ENCODE peak calls at places on chromosomes 3 and 15, in four cellular contexts. Y is AG04450; Z is substantia nigra; T is CD8-positive, alpha-beta memory T cell. L is an unnamed sample.

GRCh38 chr3:35777065-35777464 is 137.7 kb downstream of the ARPP21 start:
- DNase-seq in Z (no peak), Y (no peak), T (no peak), L (no peak)

GRCh38 chr3:30629736-30630135 is 23.3 kb downstream of the TGFBR2 start:
- DNase-seq in Y (no peak), Z (no peak), T (no peak), L (no peak)

GRCh38 chr3:69282191-69282590 is 103.7 kb downstream of the FRMD4B start:
- DNase-seq in Y (no peak), Z (no peak), T (peak), L (no peak)

GRCh38 chr3:194395201-194395600 is 3.9 kb downstream of the GP5 start:
- DNase-seq in Z (no peak), T (no peak), Y (no peak), L (no peak)

GRCh38 chr15:91694131-91694828 is 159.2 kb upstream of the SLCO3A1 start:
- DNase-seq in Y (no peak), T (no peak), Z (no peak), L (peak)

GRCh38 chr15:60838206-60838605 is 359.3 kb upstream of the ICE2 start:
- DNase-seq in Y (no peak), T (no peak), Z (no peak), L (no peak)

GRCh38 chr15:68885070-68885469 is 45.3 kb upstream of the SPESP1 start:
- DNase-seq in T (no peak), Z (no peak), Y (no peak), L (no peak)

GRCh38 chr3:109336272-109336957 is 931 bp downstream of the DPPA4 start:
- DNase-seq in Y (no peak), Z (no peak), T (no peak), L (no peak)

GRCh38 chr3:50150863-50151686 is 4.0 kb upstream of the SEMA3F start:
- DNase-seq in T (no peak), Z (no peak), Y (no peak), L (no peak)

GRCh38 chr3:59482001-59482400 is 432.2 kb upstream of the CFAP20DC start:
- DNase-seq in Y (no peak), T (no peak), Z (no peak), L (no peak)

GRCh38 chr3:196518999-196519737 is 4.0 kb upstream of the SMCO1 start:
- DNase-seq in T (peak), Z (no peak), Y (no peak), L (no peak)

GRCh38 chr15:33534642-33535041 is 223.9 kb downstream of the RYR3 start:
- DNase-seq in Z (no peak), Y (no peak), T (no peak), L (no peak)

GRCh38 chr3:196609815-196610515 is 29.5 kb upstream of the NRROS start:
- DNase-seq in Y (no peak), T (no peak), Z (no peak), L (no peak)

GRCh38 chr15:66233487-66234415 is 19.8 kb downstream of the MEGF11 start:
- DNase-seq in Z (no peak), T (no peak), Y (no peak), L (no peak)

GRCh38 chr3:195197764-195198423 is 73.1 kb downstream of the XXYLT1 start:
- DNase-seq in Y (no peak), T (no peak), Z (no peak), L (no peak)

GRCh38 chr15:45543051-45543450 is 20.5 kb upstream of the SLC30A4 start:
- DNase-seq in Z (no peak), Y (no peak), T (no peak), L (no peak)

GRCh38 chr3:153601422-153601853 is 439.4 kb downstream of the RAP2B start:
- DNase-seq in Z (no peak), T (no peak), Y (no peak), L (no peak)

GRCh38 chr3:139937674-139938279 is 2.8 kb downstream of the CLSTN2 start:
- DNase-seq in T (no peak), Z (no peak), Y (peak), L (no peak)

GRCh38 chr15:24729760-24730159 is 54.2 kb downstream of the NPAP1 start:
- DNase-seq in Y (no peak), T (no peak), Z (no peak), L (no peak)

GRCh38 chr3:30258426-30259392 is 347.7 kb upstream of the TGFBR2 start:
- DNase-seq in T (no peak), Y (no peak), Z (no peak), L (no peak)

GRCh38 chr3:55191911-55192787 is 264.3 kb upstream of the LRTM1 start:
- DNase-seq in Y (peak), Z (no peak), T (no peak), L (no peak)

GRCh38 chr15:38193496-38193895 is 59.1 kb upstream of the SPRED1 start:
- DNase-seq in Z (no peak), T (no peak), Y (no peak), L (no peak)

GRCh38 chr3:60953406-60953805 is 297.8 kb downstream of the FHIT start:
- DNase-seq in Y (no peak), Z (no peak), T (no peak), L (no peak)

GRCh38 chr15:90482124-90483011 is 47.4 kb upstream of the CRTC3 start:
- DNase-seq in Z (peak), Y (peak), T (peak), L (no peak)

GRCh38 chr3:53842436-53843194 is 3.6 kb downstream of the CHDH start:
- DNase-seq in Y (no peak), Z (peak), T (no peak), L (no peak)

GRCh38 chr15:31148622-31149505 is 47.3 kb upstream of the TRPM1 start:
- DNase-seq in Y (no peak), Z (no peak), T (no peak), L (no peak)

GRCh38 chr15:58505581-58505980 is 73.8 kb downstream of the LIPC start:
- DNase-seq in Y (no peak), T (no peak), Z (no peak), L (no peak)

GRCh38 chr3:114404590-114404989 is 110.8 kb downstream of the TIGIT start:
- DNase-seq in T (no peak), Z (no peak), Y (no peak), L (no peak)

GRCh38 chr15:93029613-93030429 is 59.2 kb downstream of the RGMA start:
- DNase-seq in T (no peak), Z (no peak), Y (no peak), L (no peak)

GRCh38 chr3:62332771-62333381 is 40.5 kb downstream of the FEZF2 start:
- DNase-seq in Z (no peak), Y (no peak), T (no peak), L (no peak)

GRCh38 chr3:165393458-165393857 is 197.3 kb upstream of the SLITRK3 start:
- DNase-seq in Y (no peak), Z (no peak), T (no peak), L (no peak)

GRCh38 chr3:112117826-112118571 is 15.0 kb downstream of the GCSAM start:
- DNase-seq in Z (peak), T (no peak), Y (no peak), L (peak)

GRCh38 chr3:15205934-15206661 is at the start of gene CAPN7:
- DNase-seq in T (peak), Y (peak), Z (no peak), L (peak)

GRCh38 chr3:187955076-187955952 is 198.6 kb upstream of the LPP start:
- DNase-seq in T (no peak), Z (no peak), Y (peak), L (no peak)

GRCh38 chr3:141825216-141826011 is 51.0 kb upstream of the ATP1B3 start:
- DNase-seq in Z (no peak), Y (no peak), T (no peak), L (no peak)

GRCh38 chr15:52146776-52147175 is 34.2 kb upstream of the BCL2L10 start:
- DNase-seq in Y (no peak), T (no peak), Z (no peak), L (no peak)

GRCh38 chr3:62562017-62562416 is 188.7 kb upstream of the FEZF2 start:
- DNase-seq in T (no peak), Y (no peak), Z (no peak), L (no peak)

DNA sequence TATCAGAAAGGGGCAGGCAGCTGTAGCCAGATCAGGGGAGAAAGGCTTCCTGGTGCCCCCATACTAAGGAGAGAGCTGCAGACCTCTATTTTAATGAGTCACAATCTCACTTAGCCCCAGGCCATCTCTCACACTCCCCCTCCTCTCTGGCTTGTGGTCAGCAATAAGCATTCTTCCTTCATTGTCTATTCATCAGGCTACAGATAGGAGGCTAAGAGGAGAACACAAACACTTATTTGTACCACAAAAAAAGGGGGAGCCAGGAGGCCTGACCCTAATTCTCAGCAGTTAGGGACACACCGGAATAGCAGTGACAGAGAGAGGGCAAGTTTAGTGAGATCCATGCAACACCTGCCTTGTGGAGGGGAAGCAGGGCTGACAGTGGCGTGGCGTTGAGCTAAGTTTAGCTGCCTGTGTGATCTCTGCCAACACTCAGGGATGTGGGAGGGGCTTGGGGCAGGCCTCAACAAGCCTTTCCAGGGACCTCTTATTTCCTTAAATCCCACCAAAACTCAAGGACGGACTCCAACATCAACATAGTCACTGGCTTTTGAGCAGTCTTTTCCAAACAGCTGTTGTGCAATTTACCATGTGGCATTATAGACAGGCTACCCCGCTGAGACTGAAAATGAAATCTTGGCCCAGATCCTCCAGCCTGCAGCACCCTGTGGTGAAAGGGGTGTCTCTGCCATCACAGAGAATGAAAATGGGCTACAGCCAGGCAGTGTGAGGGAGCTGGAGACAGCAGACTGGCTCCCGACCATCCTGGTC is 191.9 kb upstream of the TSC22D2 start:
- DNase-seq in Y (no peak), Z (no peak), T (no peak), L (peak)
- H3K27ac ChIP-seq in Y (peak), Z (no peak), T (no peak), L (peak)

GRCh38 chr3:123778991-123779622 is 105.0 kb downstream of the MYLK start:
- DNase-seq in Z (no peak), Y (no peak), T (no peak), L (peak)
- H3K27ac ChIP-seq in Z (peak), Y (no peak), T (no peak), L (peak)

DNA sequence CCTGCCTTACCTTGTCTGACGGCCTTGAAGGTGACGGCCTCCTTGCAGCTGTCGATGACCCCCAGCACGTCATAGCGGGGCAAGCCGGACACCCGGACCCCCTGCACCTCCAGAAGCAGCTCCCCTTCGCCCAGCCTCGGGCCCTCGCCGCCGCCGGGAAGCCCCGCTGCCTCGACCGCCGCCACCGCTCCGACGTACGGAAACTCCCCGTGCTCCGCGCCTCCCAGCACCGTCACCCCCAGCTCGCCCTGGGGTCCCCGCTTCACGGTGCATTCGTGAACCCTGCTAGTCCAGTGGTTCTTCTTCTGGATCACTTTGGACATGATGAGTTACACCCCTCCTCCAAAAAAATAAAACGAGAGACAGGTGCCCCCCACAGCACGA is 740 bp downstream of the MAGI1 start:
- DNase-seq in Y (no peak), T (no peak), Z (no peak), L (peak)
- H3K27ac ChIP-seq in Y (peak), T (no peak), Z (peak), L (peak)

GRCh38 chr3:186180151-186180550 is 71.3 kb upstream of the ETV5 start:
- DNase-seq in Z (no peak), T (no peak), Y (no peak), L (no peak)

GRCh38 chr3:186187876-186188275 is 79.0 kb upstream of the ETV5 start:
- DNase-seq in T (no peak), Y (no peak), Z (no peak), L (no peak)

GRCh38 chr3:186181901-186182300 is 73.0 kb upstream of the ETV5 start:
- DNase-seq in T (no peak), Y (no peak), Z (no peak), L (no peak)

GRCh38 chr3:186180891-186181471 is 72.1 kb upstream of the ETV5 start:
- DNase-seq in T (no peak), Y (no peak), Z (no peak), L (no peak)

GRCh38 chr3:186182850-186183249 is 74.0 kb upstream of the ETV5 start:
- DNase-seq in Y (no peak), Z (no peak), T (no peak), L (no peak)
- H3K27ac ChIP-seq in Y (no peak), Z (no peak), T (no peak), L (no peak)

GRCh38 chr3:152304160-152304559 is 35.4 kb downstream of the MBNL1 start:
- DNase-seq in Z (no peak), T (no peak), Y (no peak), L (no peak)

GRCh38 chr3:152300029-152300764 is 31.5 kb downstream of the MBNL1 start:
- DNase-seq in T (no peak), Z (no peak), Y (no peak), L (no peak)

GRCh38 chr3:152302521-152303021 is 33.8 kb downstream of the MBNL1 start:
- DNase-seq in Y (peak), Z (no peak), T (no peak), L (peak)

GRCh38 chr3:152299243-152299976 is 30.7 kb downstream of the MBNL1 start:
- DNase-seq in Y (no peak), Z (no peak), T (peak), L (no peak)

DNA sequence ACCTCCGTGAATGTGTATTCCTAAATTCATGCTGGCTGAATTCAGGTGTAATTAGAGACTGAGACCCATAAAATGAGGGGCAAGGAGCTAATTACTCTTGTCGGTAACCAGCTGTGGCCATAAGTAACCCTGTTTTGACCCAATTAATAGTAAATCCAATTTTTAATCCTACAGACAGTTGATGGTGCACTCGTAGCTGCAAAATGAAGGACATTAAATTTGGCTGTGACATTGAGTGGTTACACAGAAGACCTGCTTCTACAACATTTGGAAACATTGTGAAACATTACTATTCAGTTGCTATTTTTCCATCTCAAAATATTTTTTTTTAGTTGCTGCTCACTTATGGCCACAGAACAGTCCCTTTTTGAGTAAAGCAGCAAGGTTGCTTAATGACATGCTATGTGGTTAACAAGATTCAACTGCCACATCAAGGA is 33.0 kb downstream of the MBNL1 start:
- DNase-seq in Z (no peak), T (no peak), Y (no peak), L (no peak)
- H3K27ac ChIP-seq in Z (no peak), T (peak), Y (peak), L (peak)

GRCh38 chr15:47378527-47378926 is 338.8 kb upstream of the SEMA6D start:
- DNase-seq in Z (no peak), Y (no peak), T (no peak), L (no peak)
- H3K27ac ChIP-seq in Z (no peak), Y (no peak), T (no peak), L (no peak)